ENCODE peak calls at places on chromosomes 16 and 17, in five cellular contexts. One of them, this sample, is unnamed.

GRCh38 chr16:86083382-86084002 is 184.5 kb downstream of the IRF8 start:
- DNase-seq in dorsolateral prefrontal cortex: no peak
- DNase-seq in psoas muscle: no peak
- DNase-seq in fibroblast of lung: no peak
- DNase-seq in substantia nigra: no peak
- DNase-seq in this sample: peak; percentile 44

GRCh38 chr17:17305282-17305801 is 2.2 kb downstream of the NT5M start:
- DNase-seq in dorsolateral prefrontal cortex: no peak
- DNase-seq in psoas muscle: no peak
- DNase-seq in fibroblast of lung: no peak
- DNase-seq in substantia nigra: no peak
- DNase-seq in this sample: no peak

GRCh38 chr17:68035131-68035522 is 408 bp upstream of the KPNA2 start:
- DNase-seq in dorsolateral prefrontal cortex: peak; percentile 85
- DNase-seq in psoas muscle: peak; percentile 95
- DNase-seq in substantia nigra: peak; percentile 96
- DNase-seq in fibroblast of lung: no peak
- DNase-seq in this sample: peak; percentile 95

GRCh38 chr16:69276143-69277115 is 34.7 kb upstream of the VPS4A start:
- DNase-seq in fibroblast of lung: peak; percentile 99
- DNase-seq in dorsolateral prefrontal cortex: no peak
- DNase-seq in substantia nigra: no peak
- DNase-seq in psoas muscle: peak; percentile 61
- DNase-seq in this sample: no peak

GRCh38 chr17:9924735-9925191 is 19.7 kb upstream of the RCVRN start:
- DNase-seq in fibroblast of lung: peak; percentile 82
- DNase-seq in psoas muscle: no peak
- DNase-seq in dorsolateral prefrontal cortex: no peak
- DNase-seq in substantia nigra: no peak
- DNase-seq in this sample: no peak

GRCh38 chr16:49015189-49015540 is 266.5 kb downstream of the CBLN1 start:
- DNase-seq in dorsolateral prefrontal cortex: no peak
- DNase-seq in substantia nigra: no peak
- DNase-seq in psoas muscle: no peak
- DNase-seq in fibroblast of lung: no peak
- DNase-seq in this sample: no peak

GRCh38 chr16:1825864-1826690 is 548 bp downstream of the HAGH start:
- DNase-seq in psoas muscle: no peak
- DNase-seq in fibroblast of lung: no peak
- DNase-seq in substantia nigra: peak; percentile 81
- DNase-seq in dorsolateral prefrontal cortex: no peak
- DNase-seq in this sample: peak; percentile 70

GRCh38 chr16:2977440-2977839 is 2.8 kb downstream of the PKMYT1 start:
- DNase-seq in dorsolateral prefrontal cortex: no peak
- DNase-seq in psoas muscle: no peak
- DNase-seq in fibroblast of lung: no peak
- DNase-seq in substantia nigra: no peak
- DNase-seq in this sample: no peak

GRCh38 chr17:147796-148740 is 10.7 kb downstream of the SCGB1C2 start:
- DNase-seq in dorsolateral prefrontal cortex: peak; percentile 14
- DNase-seq in substantia nigra: no peak
- DNase-seq in psoas muscle: peak; percentile 8
- DNase-seq in fibroblast of lung: no peak
- DNase-seq in this sample: peak; percentile 30

GRCh38 chr16:19203374-19203966 is 35.4 kb downstream of the SYT17 start:
- DNase-seq in fibroblast of lung: no peak
- DNase-seq in substantia nigra: no peak
- DNase-seq in dorsolateral prefrontal cortex: no peak
- DNase-seq in psoas muscle: no peak
- DNase-seq in this sample: no peak

GRCh38 chr16:21590287-21590686 is 9.1 kb upstream of the METTL9 start:
- DNase-seq in psoas muscle: no peak
- DNase-seq in substantia nigra: no peak
- DNase-seq in fibroblast of lung: no peak
- DNase-seq in dorsolateral prefrontal cortex: no peak
- DNase-seq in this sample: no peak

GRCh38 chr17:49108318-49108717 is 24.3 kb upstream of the B4GALNT2 start:
- DNase-seq in substantia nigra: no peak
- DNase-seq in dorsolateral prefrontal cortex: no peak
- DNase-seq in fibroblast of lung: peak; percentile 26
- DNase-seq in psoas muscle: no peak
- DNase-seq in this sample: no peak

GRCh38 chr16:68676113-68676860 is 31.2 kb downstream of the CDH3 start:
- DNase-seq in substantia nigra: no peak
- DNase-seq in fibroblast of lung: no peak
- DNase-seq in psoas muscle: no peak
- DNase-seq in dorsolateral prefrontal cortex: no peak
- DNase-seq in this sample: no peak

GRCh38 chr16:89723279-89724250 is 2.2 kb downstream of the ZNF276 start:
- DNase-seq in fibroblast of lung: peak; percentile 24
- DNase-seq in substantia nigra: peak; percentile 93
- DNase-seq in psoas muscle: no peak
- DNase-seq in dorsolateral prefrontal cortex: peak; percentile 96
- DNase-seq in this sample: no peak

GRCh38 chr16:84547539-84548058 is 43.1 kb upstream of the MEAK7 start:
- DNase-seq in substantia nigra: no peak
- DNase-seq in fibroblast of lung: no peak
- DNase-seq in dorsolateral prefrontal cortex: no peak
- DNase-seq in psoas muscle: no peak
- DNase-seq in this sample: no peak

GRCh38 chr16:29962344-29962994 is 590 bp downstream of the TMEM219 start:
- DNase-seq in substantia nigra: no peak
- DNase-seq in dorsolateral prefrontal cortex: no peak
- DNase-seq in psoas muscle: no peak
- DNase-seq in fibroblast of lung: peak; percentile 48
- DNase-seq in this sample: no peak

GRCh38 chr17:70110443-70110880 is 35.4 kb downstream of the KCNJ16 start:
- DNase-seq in dorsolateral prefrontal cortex: no peak
- DNase-seq in fibroblast of lung: peak; percentile 33
- DNase-seq in substantia nigra: no peak
- DNase-seq in psoas muscle: no peak
- DNase-seq in this sample: no peak

GRCh38 chr17:67546578-67547527 is 169.8 kb downstream of the PITPNC1 start:
- DNase-seq in substantia nigra: peak; percentile 57
- DNase-seq in psoas muscle: peak; percentile 44
- DNase-seq in fibroblast of lung: peak; percentile 69
- DNase-seq in dorsolateral prefrontal cortex: no peak
- DNase-seq in this sample: no peak

GRCh38 chr16:4214215-4214621 is 27.7 kb downstream of the SRL start:
- DNase-seq in substantia nigra: no peak
- DNase-seq in dorsolateral prefrontal cortex: no peak
- DNase-seq in psoas muscle: peak; percentile 62
- DNase-seq in fibroblast of lung: peak; percentile 82
- DNase-seq in this sample: no peak

GRCh38 chr17:79087428-79088143 is 13.0 kb downstream of the ENGASE start:
- DNase-seq in dorsolateral prefrontal cortex: peak; percentile 78
- DNase-seq in psoas muscle: peak; percentile 65
- DNase-seq in substantia nigra: peak; percentile 79
- DNase-seq in fibroblast of lung: peak; percentile 39
- DNase-seq in this sample: no peak

GRCh38 chr17:48747445-48748363 is 19.2 kb upstream of the HOXB13 start:
- DNase-seq in psoas muscle: no peak
- DNase-seq in substantia nigra: no peak
- DNase-seq in dorsolateral prefrontal cortex: no peak
- DNase-seq in fibroblast of lung: no peak
- DNase-seq in this sample: no peak

GRCh38 chr16:1430214-1430758 is 592 bp upstream of the PERCC1 start:
- DNase-seq in fibroblast of lung: no peak
- DNase-seq in substantia nigra: no peak
- DNase-seq in psoas muscle: no peak
- DNase-seq in dorsolateral prefrontal cortex: no peak
- DNase-seq in this sample: no peak

GRCh38 chr17:30920683-30921543 is 832 bp upstream of the ADAP2 start:
- DNase-seq in substantia nigra: no peak
- DNase-seq in fibroblast of lung: no peak
- DNase-seq in dorsolateral prefrontal cortex: no peak
- DNase-seq in psoas muscle: no peak
- DNase-seq in this sample: no peak

GRCh38 chr16:68492501-68493411 is 44.4 kb upstream of the SMPD3 start:
- DNase-seq in psoas muscle: no peak
- DNase-seq in substantia nigra: peak; percentile 28
- DNase-seq in dorsolateral prefrontal cortex: no peak
- DNase-seq in fibroblast of lung: no peak
- DNase-seq in this sample: no peak

GRCh38 chr17:81003711-81004335 is 12.2 kb downstream of the CHMP6 start:
- DNase-seq in dorsolateral prefrontal cortex: no peak
- DNase-seq in psoas muscle: peak; percentile 20
- DNase-seq in substantia nigra: peak; percentile 74
- DNase-seq in fibroblast of lung: no peak
- DNase-seq in this sample: no peak

GRCh38 chr17:59796785-59797205 is 89.3 kb downstream of the VMP1 start:
- DNase-seq in fibroblast of lung: peak; percentile 29
- DNase-seq in substantia nigra: no peak
- DNase-seq in psoas muscle: no peak
- DNase-seq in dorsolateral prefrontal cortex: no peak
- DNase-seq in this sample: no peak

DNA sequence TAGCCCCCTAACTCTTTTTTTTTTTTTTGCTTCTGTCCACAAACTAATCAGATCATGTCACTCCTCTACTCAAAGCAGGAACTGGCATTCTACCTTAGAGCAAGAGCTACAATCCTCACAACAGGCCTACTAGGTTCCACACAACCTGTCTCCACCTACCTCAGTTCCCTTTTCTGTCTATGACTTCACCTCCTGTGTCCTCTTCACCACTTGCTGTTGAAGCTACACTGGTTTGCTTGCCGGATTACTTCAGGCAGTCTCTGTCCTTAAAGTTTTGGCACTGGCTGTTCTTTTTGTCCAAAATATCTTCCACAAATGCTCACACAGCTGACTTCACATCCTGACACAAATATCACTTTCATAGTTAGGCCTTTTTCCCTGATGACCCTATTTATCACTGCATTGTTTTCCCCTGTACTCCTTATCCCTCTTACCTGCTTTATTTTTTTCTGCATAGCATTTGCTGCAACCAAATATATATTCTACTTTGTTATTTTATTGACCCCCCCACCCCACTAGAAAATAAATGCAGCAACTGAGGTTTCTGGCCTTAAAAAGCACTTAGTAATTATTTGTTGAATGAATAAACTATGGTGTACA is 72.0 kb downstream of the KANSL1 start:
- DNase-seq in substantia nigra: no peak
- DNase-seq in fibroblast of lung: no peak
- DNase-seq in dorsolateral prefrontal cortex: no peak
- DNase-seq in psoas muscle: no peak
- DNase-seq in this sample: no peak
- H3K27ac ChIP-seq in substantia nigra: peak overlapping the region; percentile 71
- H3K27ac ChIP-seq in fibroblast of lung: no peak overlapping the region
- H3K27ac ChIP-seq in dorsolateral prefrontal cortex: peak overlapping the region; percentile 45
- H3K27ac ChIP-seq in psoas muscle: peak overlapping the region; percentile 74
- H3K27ac ChIP-seq in this sample: no peak overlapping the region

GRCh38 chr16:81442909-81443687 is 1.5 kb upstream of the CMIP start:
- DNase-seq in substantia nigra: no peak
- DNase-seq in dorsolateral prefrontal cortex: no peak
- DNase-seq in fibroblast of lung: no peak
- DNase-seq in psoas muscle: no peak
- DNase-seq in this sample: no peak
- H3K27ac ChIP-seq in substantia nigra: no peak overlapping the region
- H3K27ac ChIP-seq in dorsolateral prefrontal cortex: peak overlapping the region; percentile 73
- H3K27ac ChIP-seq in fibroblast of lung: no peak overlapping the region
- H3K27ac ChIP-seq in psoas muscle: no peak overlapping the region
- H3K27ac ChIP-seq in this sample: peak overlapping the region; percentile 95

GRCh38 chr16:51508813-51509212 is 357.7 kb upstream of the SALL1 start:
- DNase-seq in substantia nigra: no peak
- DNase-seq in dorsolateral prefrontal cortex: no peak
- DNase-seq in fibroblast of lung: peak; percentile 86
- DNase-seq in psoas muscle: no peak
- DNase-seq in this sample: no peak
- H3K27ac ChIP-seq in substantia nigra: no peak overlapping the region
- H3K27ac ChIP-seq in dorsolateral prefrontal cortex: no peak overlapping the region
- H3K27ac ChIP-seq in fibroblast of lung: no peak overlapping the region
- H3K27ac ChIP-seq in psoas muscle: no peak overlapping the region
- H3K27ac ChIP-seq in this sample: no peak overlapping the region

GRCh38 chr17:72525225-72525988 is 404.6 kb downstream of the SOX9 start:
- DNase-seq in fibroblast of lung: no peak
- DNase-seq in psoas muscle: no peak
- DNase-seq in substantia nigra: no peak
- DNase-seq in dorsolateral prefrontal cortex: no peak
- DNase-seq in this sample: no peak
- H3K27ac ChIP-seq in fibroblast of lung: no peak overlapping the region
- H3K27ac ChIP-seq in psoas muscle: no peak overlapping the region
- H3K27ac ChIP-seq in substantia nigra: no peak overlapping the region
- H3K27ac ChIP-seq in dorsolateral prefrontal cortex: no peak overlapping the region
- H3K27ac ChIP-seq in this sample: no peak overlapping the region

GRCh38 chr17:41534899-41535546 is 6.9 kb upstream of the KRT19 start:
- DNase-seq in psoas muscle: no peak
- DNase-seq in dorsolateral prefrontal cortex: no peak
- DNase-seq in substantia nigra: no peak
- DNase-seq in fibroblast of lung: no peak
- DNase-seq in this sample: no peak
- H3K27ac ChIP-seq in psoas muscle: no peak overlapping the region
- H3K27ac ChIP-seq in dorsolateral prefrontal cortex: no peak overlapping the region
- H3K27ac ChIP-seq in substantia nigra: no peak overlapping the region
- H3K27ac ChIP-seq in fibroblast of lung: no peak overlapping the region
- H3K27ac ChIP-seq in this sample: no peak overlapping the region

GRCh38 chr16:11583171-11583570 is 3.5 kb downstream of the LITAF start:
- DNase-seq in fibroblast of lung: peak; percentile 33
- DNase-seq in substantia nigra: no peak
- DNase-seq in psoas muscle: no peak
- DNase-seq in dorsolateral prefrontal cortex: no peak
- DNase-seq in this sample: no peak
- H3K27ac ChIP-seq in fibroblast of lung: no peak overlapping the region
- H3K27ac ChIP-seq in substantia nigra: no peak overlapping the region
- H3K27ac ChIP-seq in psoas muscle: no peak overlapping the region
- H3K27ac ChIP-seq in dorsolateral prefrontal cortex: peak overlapping the region; percentile 96
- H3K27ac ChIP-seq in this sample: peak overlapping the region; percentile 35

DNA sequence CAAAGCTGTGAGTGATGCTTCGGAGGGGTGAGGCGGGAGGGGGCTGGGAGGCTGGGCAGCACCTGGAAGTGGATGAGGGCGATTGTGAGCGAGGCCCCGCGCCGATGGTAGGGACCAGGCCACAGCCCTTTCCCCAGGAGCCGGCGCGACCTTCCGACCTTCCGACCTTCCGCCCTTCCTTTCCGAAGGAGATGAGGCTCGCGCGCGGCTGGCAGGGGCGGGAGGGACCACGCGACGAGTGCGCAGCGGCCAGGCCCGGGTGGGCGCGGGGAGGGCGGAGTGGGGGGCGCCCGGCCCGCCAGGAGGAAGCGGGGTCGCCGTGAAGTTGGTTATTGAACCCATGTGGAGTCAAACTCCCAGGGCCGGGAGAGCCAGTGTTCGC is 56.5 kb downstream of the RAP1GAP2 start:
- DNase-seq in fibroblast of lung: no peak
- DNase-seq in substantia nigra: peak; percentile 41
- DNase-seq in psoas muscle: peak; percentile 19
- DNase-seq in dorsolateral prefrontal cortex: no peak
- DNase-seq in this sample: no peak
- H3K27ac ChIP-seq in fibroblast of lung: no peak overlapping the region
- H3K27ac ChIP-seq in substantia nigra: no peak overlapping the region
- H3K27ac ChIP-seq in psoas muscle: no peak overlapping the region
- H3K27ac ChIP-seq in dorsolateral prefrontal cortex: no peak overlapping the region
- H3K27ac ChIP-seq in this sample: peak overlapping the region; percentile 69

DNA sequence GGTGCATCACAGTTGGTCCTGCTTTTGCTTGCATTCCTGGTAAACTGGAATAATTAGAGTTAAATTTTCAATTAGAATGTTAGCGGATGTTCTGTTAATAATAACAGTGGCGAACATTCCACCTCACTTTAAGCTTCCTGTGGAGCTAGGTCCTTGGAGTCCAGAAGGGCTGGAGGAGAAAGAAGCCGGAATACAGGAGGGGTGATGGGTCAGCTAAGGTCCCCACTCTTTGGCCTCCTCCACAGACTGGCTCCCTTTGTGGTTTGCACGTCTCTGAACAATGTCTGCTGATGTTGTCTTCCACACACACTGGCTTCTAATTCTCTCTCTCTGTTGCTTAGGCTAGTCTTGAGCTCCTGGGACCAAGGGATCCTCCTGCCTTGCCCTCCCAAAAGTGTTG is 35.0 kb upstream of the ETV4 start:
- DNase-seq in psoas muscle: no peak
- DNase-seq in fibroblast of lung: no peak
- DNase-seq in substantia nigra: no peak
- DNase-seq in dorsolateral prefrontal cortex: no peak
- DNase-seq in this sample: no peak
- H3K27ac ChIP-seq in psoas muscle: no peak overlapping the region
- H3K27ac ChIP-seq in fibroblast of lung: no peak overlapping the region
- H3K27ac ChIP-seq in substantia nigra: no peak overlapping the region
- H3K27ac ChIP-seq in dorsolateral prefrontal cortex: no peak overlapping the region
- H3K27ac ChIP-seq in this sample: no peak overlapping the region

This sample was measured in suprapubic skin.